ENCODE peak calls at places on chromosomes 1 and 21, in eight cellular contexts. B is fibroblast of lung, G is fibroblast of pulmonary artery, H is choroid plexus epithelial cell, S is kidney, F is A549, C is AG10803, J is transverse colon. Q is an unnamed sample.

GRCh38 chr1:39977202-39977601 is 22.3 kb downstream of the MFSD2A start:
- DNase-seq in H (no peak), S (no peak), J (no peak), F (no peak), G (peak), B (peak), C (no peak), Q (no peak)

GRCh38 chr1:174841747-174842146 is 158.0 kb upstream of the CACYBP start:
- DNase-seq in J (no peak), H (no peak), F (no peak), C (no peak), B (peak), S (no peak), G (no peak), Q (no peak)

GRCh38 chr1:44318097-44319088 is 36.7 kb downstream of the ERI3 start:
- DNase-seq in J (peak), F (peak), G (peak), C (peak), S (no peak), B (peak), H (peak), Q (peak)

GRCh38 chr1:27862671-27863551 is 9.4 kb upstream of the THEMIS2 start:
- DNase-seq in G (peak), J (peak), S (peak), C (peak), H (peak), B (peak), F (no peak), Q (peak)

GRCh38 chr1:178650950-178651461 is 74.0 kb upstream of the RALGPS2 start:
- DNase-seq in H (peak), F (no peak), B (no peak), G (no peak), C (no peak), J (peak), S (no peak), Q (no peak)

GRCh38 chr1:225857256-225857655 is 24.9 kb downstream of the TMEM63A start:
- DNase-seq in C (no peak), G (no peak), F (no peak), H (no peak), J (no peak), S (no peak), B (no peak), Q (no peak)

GRCh38 chr21:43361493-43362296 is 65.2 kb downstream of the SIK1 start:
- DNase-seq in F (no peak), B (no peak), H (peak), G (no peak), J (peak), C (peak), S (peak), Q (no peak)

GRCh38 chr1:187326554-187326953 is 497.8 kb downstream of the PLA2G4A start:
- DNase-seq in F (no peak), J (no peak), B (no peak), C (no peak), S (no peak), G (no peak), H (no peak), Q (no peak)

GRCh38 chr1:222048030-222048632 is 306.2 kb upstream of the DUSP10 start:
- DNase-seq in H (peak), B (peak), J (no peak), G (peak), C (peak), F (no peak), S (no peak), Q (peak)

GRCh38 chr1:30253807-30254440 is 469.5 kb downstream of the MATN1 start:
- DNase-seq in B (no peak), J (no peak), F (no peak), G (no peak), C (no peak), S (no peak), H (no peak), Q (no peak)

GRCh38 chr1:44012411-44012810 is 18.9 kb downstream of the SLC6A9 start:
- DNase-seq in F (no peak), S (no peak), B (no peak), C (no peak), G (no peak), H (no peak), J (peak), Q (no peak)

GRCh38 chr1:40840526-40841323 is 21.4 kb downstream of the CITED4 start:
- DNase-seq in F (no peak), H (no peak), G (no peak), C (no peak), B (no peak), J (no peak), S (no peak), Q (no peak)

GRCh38 chr1:185969028-185969427 is 234.8 kb downstream of the HMCN1 start:
- DNase-seq in G (no peak), J (no peak), B (peak), S (no peak), C (peak), F (no peak), H (peak), Q (no peak)

GRCh38 chr1:183279835-183280234 is 93.8 kb downstream of the LAMC2 start:
- DNase-seq in H (peak), S (no peak), G (peak), J (peak), F (no peak), B (peak), C (peak), Q (no peak)

GRCh38 chr1:95238304-95238703 is 4.3 kb downstream of the RWDD3 start:
- DNase-seq in B (no peak), H (no peak), J (no peak), G (no peak), F (no peak), S (no peak), C (no peak), Q (no peak)

GRCh38 chr21:35697321-35697808 is 363.0 kb downstream of the SETD4 start:
- DNase-seq in J (peak), G (peak), F (no peak), C (peak), S (peak), B (peak), H (peak), Q (peak)

GRCh38 chr1:28322209-28322608 is 6.6 kb upstream of the MED18 start:
- DNase-seq in S (no peak), G (no peak), C (no peak), J (peak), B (no peak), F (no peak), H (no peak), Q (no peak)

GRCh38 chr1:101713760-101714159 is 283.0 kb downstream of the OLFM3 start:
- DNase-seq in S (no peak), C (no peak), B (no peak), G (no peak), F (no peak), J (no peak), H (no peak), Q (no peak)

GRCh38 chr1:88655685-88656299 is 28.3 kb upstream of the PKN2 start:
- DNase-seq in B (peak), H (peak), F (no peak), G (peak), C (peak), S (no peak), J (no peak), Q (peak)

GRCh38 chr1:241550318-241550717 is 18.1 kb downstream of the KMO start:
- DNase-seq in B (no peak), S (no peak), F (no peak), J (no peak), H (no peak), G (no peak), C (no peak), Q (no peak)

GRCh38 chr1:151942882-151943281 is 33.6 kb upstream of the THEM4 start:
- DNase-seq in C (peak), S (no peak), F (no peak), G (peak), B (peak), J (no peak), H (peak), Q (no peak)

GRCh38 chr1:87968259-87968955 is 639.7 kb downstream of the LMO4 start:
- DNase-seq in C (peak), S (no peak), J (peak), B (peak), F (no peak), G (peak), H (peak), Q (peak)

GRCh38 chr1:205041121-205041758 is 1.8 kb upstream of the CNTN2 start:
- DNase-seq in J (no peak), S (no peak), F (no peak), B (no peak), C (no peak), G (no peak), H (no peak), Q (no peak)

GRCh38 chr21:34261841-34262832 is 101.7 kb upstream of the KCNE2 start:
- DNase-seq in C (no peak), H (no peak), F (no peak), B (no peak), G (no peak), J (no peak), S (no peak), Q (no peak)

GRCh38 chr1:116374340-116375164 is 1.5 kb downstream of the ATP1A1 start:
- DNase-seq in C (no peak), S (no peak), G (no peak), B (peak), F (no peak), H (peak), J (peak), Q (no peak)

GRCh38 chr21:28229811-28230210 is 762.9 kb downstream of the LTN1 start:
- DNase-seq in G (peak), F (no peak), B (peak), C (peak), J (no peak), S (no peak), H (peak), Q (no peak)

GRCh38 chr1:232250410-232250809 is 379.5 kb downstream of the SIPA1L2 start:
- DNase-seq in J (no peak), C (no peak), F (no peak), B (no peak), H (no peak), G (no peak), S (no peak), Q (no peak)

GRCh38 chr1:201013031-201013485 is 10.5 kb downstream of the KIF21B start:
- DNase-seq in H (no peak), J (peak), S (peak), C (no peak), B (no peak), G (no peak), F (no peak), Q (no peak)

GRCh38 chr1:200478239-200478623 is 68.4 kb upstream of the ZNF281 start:
- DNase-seq in J (no peak), S (no peak), G (no peak), H (no peak), B (no peak), C (no peak), F (no peak), Q (no peak)

DNA sequence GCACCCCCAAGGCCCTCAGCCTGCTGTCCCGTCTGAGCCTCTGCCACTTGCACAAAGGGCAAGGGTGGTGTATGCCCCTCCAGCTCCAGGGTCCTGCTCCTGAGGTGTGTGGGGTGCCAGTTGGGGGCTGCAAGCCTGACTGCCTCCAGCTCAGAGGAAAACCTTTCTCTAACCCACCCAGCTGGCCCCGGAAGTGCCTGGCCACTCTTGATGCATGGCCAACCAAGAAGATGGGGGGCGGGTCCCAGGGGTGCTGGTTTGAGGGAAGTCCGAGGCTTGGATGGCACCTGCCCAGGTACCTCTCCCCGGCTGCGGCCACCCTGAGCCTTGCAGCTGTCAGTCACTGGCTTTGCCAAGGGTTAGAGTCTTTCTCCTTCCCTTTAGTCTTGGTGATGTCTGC is 112.6 kb upstream of the TMPRSS2 start:
- DNase-seq in C (no peak), B (no peak), S (no peak), F (no peak), H (no peak), G (no peak), J (no peak), Q (no peak)
- TF ChIP-seq CTCF in C (no peak), B (no peak), S (no peak), F (no peak), H (no peak), G (no peak), J (no peak), Q (no peak)

DNA sequence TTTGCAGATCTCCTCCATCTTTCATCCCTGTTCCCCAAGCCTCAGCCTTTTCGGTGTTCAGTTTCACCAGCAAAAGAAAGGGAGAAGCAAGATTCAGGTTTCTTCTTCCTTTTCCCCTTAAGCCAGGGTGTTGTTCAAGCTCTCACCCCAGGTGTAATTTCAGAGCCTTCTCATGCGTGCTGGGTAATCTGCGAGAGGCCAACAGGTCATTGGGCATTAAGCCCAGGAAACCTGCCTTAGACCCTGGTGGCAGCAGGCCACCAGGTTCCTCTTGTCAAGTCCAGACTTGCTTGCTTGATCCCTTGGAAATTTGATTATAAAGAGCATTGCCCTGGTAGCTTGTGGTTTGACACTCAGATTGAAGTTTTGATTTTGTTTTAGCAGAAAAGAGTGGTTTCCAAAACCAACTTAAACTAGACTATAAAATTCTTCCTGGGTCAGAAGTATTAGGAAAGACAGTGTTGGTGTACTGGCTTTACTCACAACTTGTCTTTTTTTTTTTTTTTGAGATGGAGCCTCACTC is 6.9 kb downstream of the AKR1A1 start:
- DNase-seq in G (no peak), S (peak), B (no peak), J (no peak), H (peak), C (no peak), F (no peak), Q (no peak)
- H3K4me3 ChIP-seq in G (no peak), S (no peak), B (no peak), J (no peak), H (no peak), C (no peak), F (no peak), Q (no peak)

GRCh38 chr1:54768093-54768492 is 3.8 kb upstream of the PARS2 start:
- DNase-seq in G (peak), C (no peak), F (no peak), S (no peak), J (peak), H (peak), B (no peak), Q (no peak)
- TF ChIP-seq CTCF in G (no peak), C (no peak), F (no peak), S (peak), J (peak), H (peak), B (no peak), Q (no peak)

DNA sequence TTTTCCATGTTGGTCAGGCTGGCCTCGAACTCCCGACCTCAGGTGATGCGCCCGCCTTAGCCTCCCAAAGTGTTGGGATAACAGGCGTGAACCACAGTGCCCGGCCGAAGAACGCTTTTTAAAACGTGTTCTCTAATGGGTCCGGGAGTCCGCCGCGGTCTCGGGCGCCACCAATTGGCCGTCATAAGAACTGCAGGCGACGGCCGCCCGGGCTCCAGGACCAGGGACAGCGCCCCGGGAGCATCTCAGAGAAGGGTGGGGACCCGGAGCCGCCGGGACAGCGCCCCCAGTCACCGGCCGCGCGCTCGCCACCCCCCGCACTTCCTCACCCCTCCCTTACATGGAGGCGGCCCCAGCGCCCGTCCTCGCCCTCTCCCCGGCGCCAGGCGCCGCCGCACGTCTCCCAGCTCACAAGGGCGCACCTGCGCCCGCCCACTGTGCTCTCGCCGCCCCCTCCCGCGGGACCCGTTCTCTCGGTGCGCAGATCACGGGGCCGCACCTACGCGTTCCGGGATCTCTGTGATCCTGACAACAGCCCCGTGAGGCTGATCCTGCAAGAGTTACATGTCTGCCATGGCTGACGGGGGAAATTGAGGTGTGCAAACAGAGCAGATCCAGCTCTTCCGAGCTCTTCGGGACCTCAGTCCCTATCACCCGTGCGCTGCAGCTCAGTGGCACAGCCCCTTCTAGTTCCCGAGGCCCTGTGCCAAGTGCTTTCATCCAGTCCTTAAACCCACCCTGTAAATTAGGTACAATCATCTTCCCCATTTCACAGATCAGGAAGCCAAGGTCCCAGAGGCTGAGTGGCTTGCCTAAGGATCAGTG is 9.8 kb downstream of the RAP1GAP start:
- DNase-seq in S (peak), J (peak), C (peak), H (peak), F (peak), G (peak), B (peak), Q (no peak)
- H3K4me3 ChIP-seq in S (no peak), J (no peak), C (no peak), H (no peak), F (no peak), G (no peak), B (no peak), Q (no peak)

GRCh38 chr1:56586502-56586901 is 7.1 kb upstream of the PLPP3 start:
- DNase-seq in F (no peak), S (no peak), H (no peak), B (no peak), C (no peak), J (no peak), G (no peak), Q (no peak)

GRCh38 chr1:56585985-56586384 is 6.6 kb upstream of the PLPP3 start:
- DNase-seq in H (no peak), B (no peak), J (no peak), S (no peak), G (no peak), C (no peak), F (no peak), Q (no peak)

GRCh38 chr1:56583957-56584468 is 4.7 kb upstream of the PLPP3 start:
- DNase-seq in F (no peak), J (no peak), B (no peak), H (no peak), S (no peak), C (no peak), G (no peak), Q (no peak)

GRCh38 chr1:56580771-56581170 is 1.4 kb upstream of the PLPP3 start:
- DNase-seq in B (no peak), F (no peak), C (no peak), S (no peak), H (no peak), G (no peak), J (no peak), Q (no peak)

GRCh38 chr1:56584910-56585528 is 5.7 kb upstream of the PLPP3 start:
- DNase-seq in S (no peak), B (peak), J (no peak), C (peak), F (peak), G (peak), H (peak), Q (peak)
- TF ChIP-seq CTCF in S (peak), B (peak), J (peak), C (peak), F (peak), G (peak), H (peak), Q (peak)

DNA sequence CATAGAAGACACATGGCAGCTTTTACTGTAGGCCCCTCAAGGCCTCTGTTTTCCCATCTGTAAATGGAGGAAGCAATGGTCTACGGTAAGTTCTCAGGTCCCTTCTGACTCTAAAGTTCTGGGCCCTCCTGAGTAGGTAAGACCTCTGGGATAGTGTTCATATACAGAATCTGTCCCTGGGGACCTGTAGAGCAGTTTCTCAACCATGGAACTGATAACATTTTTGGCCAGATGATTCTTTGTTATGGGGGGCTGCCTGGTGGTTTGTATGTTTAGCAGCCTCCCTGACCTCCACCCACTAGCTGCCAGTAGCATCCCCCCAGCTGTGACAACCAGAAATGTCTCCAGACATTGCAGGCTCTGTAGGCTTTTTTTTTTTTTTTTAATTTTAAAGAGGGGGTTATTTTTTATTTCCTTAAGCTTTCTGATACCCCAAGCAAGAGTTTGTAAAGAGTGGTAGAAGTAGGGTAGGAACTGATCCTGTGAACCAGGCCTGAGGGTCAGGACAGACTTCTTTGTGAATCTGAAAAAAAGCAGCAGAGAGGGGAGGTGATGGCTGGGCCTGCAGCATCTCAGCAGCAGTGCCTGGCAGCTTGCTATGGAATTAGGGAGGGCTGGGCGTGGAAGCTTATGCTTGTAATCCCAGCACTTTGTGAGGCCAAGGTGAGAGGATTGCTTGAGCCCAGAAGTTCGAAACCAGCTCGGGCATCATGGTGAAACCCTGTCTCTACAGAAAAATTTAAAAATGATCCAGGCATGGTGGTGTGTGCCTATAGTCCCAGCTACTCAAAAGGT is 20.2 kb upstream of the TCEA3 start:
- DNase-seq in C (no peak), F (no peak), S (no peak), B (no peak), J (no peak), H (peak), G (peak), Q (no peak)
- H3K4me3 ChIP-seq in C (peak), F (no peak), S (no peak), B (peak), J (no peak), H (no peak), G (peak), Q (no peak)

Q was measured in astrocyte of the cerebellum.